ENCODE peak calls at places on chromosomes 4 and X, in eight cellular contexts. I, A, T, Z, G, B, U and X are unnamed samples.

GRCh38 chr4:15677507-15677988 is 4.1 kb upstream of the FAM200B start:
- DNase-seq in I (no peak), A (no peak), T (peak), Z (no peak), G (no peak), B (no peak), U (peak), X (peak)

GRCh38 chr4:141158219-141158618 is 24.9 kb upstream of the RNF150 start:
- DNase-seq in I (no peak), A (no peak), T (peak), Z (no peak), G (no peak), B (no peak), U (peak), X (no peak)

GRCh38 chr4:67542076-67542475 is 3.2 kb downstream of the CENPC start:
- DNase-seq in I (no peak), A (no peak), T (no peak), Z (no peak), G (no peak), B (no peak), U (peak), X (no peak)

GRCh38 chr4:55382515-55383003 is 13.2 kb upstream of the TMEM165 start:
- DNase-seq in I (no peak), A (no peak), T (no peak), Z (no peak), G (no peak), B (no peak), U (no peak), X (no peak)

GRCh38 chr4:135371137-135371536 is 1169.5 kb upstream of the PABPC4L start:
- DNase-seq in I (no peak), A (no peak), T (peak), Z (no peak), G (no peak), B (no peak), U (no peak), X (no peak)

GRCh38 chrX:153774576-153775292 is 6.1 kb upstream of the SRPK3 start:
- DNase-seq in I (no peak), A (peak), T (no peak), Z (no peak), G (no peak), B (no peak), U (no peak), X (no peak)

GRCh38 chrX:148501121-148502066 is 977 bp downstream of the AFF2 start:
- DNase-seq in I (no peak), A (peak), T (peak), Z (peak), G (no peak), B (peak), U (no peak), X (no peak)

GRCh38 chrX:123959281-123960063 is 2.0 kb upstream of the STAG2 start:
- DNase-seq in I (no peak), A (peak), T (peak), Z (peak), G (peak), B (peak), U (peak), X (no peak)

GRCh38 chr4:140857111-140857510 is 100.9 kb upstream of the TBC1D9 start:
- DNase-seq in I (no peak), A (no peak), T (peak), Z (no peak), G (no peak), B (no peak), U (no peak), X (no peak)

GRCh38 chrX:41478397-41478911 is 31.3 kb downstream of the NYX start:
- DNase-seq in I (peak), A (no peak), T (no peak), Z (no peak), G (no peak), B (no peak), U (no peak), X (no peak)

GRCh38 chr4:6201580-6202091 is 1.3 kb upstream of the JAKMIP1 start:
- DNase-seq in I (no peak), A (peak), T (no peak), Z (peak), G (peak), B (no peak), U (no peak), X (no peak)